ENCODE peak calls at places on chromosomes 3 and 15, in eight cellular contexts. P, M, K, I, Z, Y, N and R are unnamed samples.

GRCh38 chr3:175224051-175224450 is 364.9 kb downstream of the NAALADL2 start:
- DNase-seq in Y (no peak), P (no peak), Z (no peak), K (no peak), N (no peak), M (no peak), I (no peak), R (no peak)

GRCh38 chr15:90213123-90213817 is 12.1 kb downstream of the SEMA4B start:
- DNase-seq in K (peak; percentile 81), I (no peak), M (no peak), N (peak; percentile 83), P (no peak), Z (no peak), Y (no peak), R (no peak)

GRCh38 chr3:61805510-61806080 is 244.2 kb downstream of the PTPRG start:
- DNase-seq in K (no peak), P (no peak), I (no peak), Y (no peak), M (no peak), N (no peak), Z (no peak), R (no peak)

GRCh38 chr3:113685956-113686721 is 10.3 kb downstream of the USF3 start:
- DNase-seq in Z (no peak), P (peak; percentile 59), K (no peak), I (no peak), N (no peak), Y (peak; percentile 70), M (no peak), R (no peak)

GRCh38 chr15:38128389-38128788 is 124.2 kb upstream of the SPRED1 start:
- DNase-seq in N (no peak), M (no peak), Y (no peak), Z (no peak), K (no peak), I (no peak), P (no peak), R (no peak)

GRCh38 chr15:26311710-26312236 is 448.6 kb upstream of the ATP10A start:
- DNase-seq in N (no peak), Z (no peak), P (no peak), Y (no peak), M (no peak), I (no peak), K (no peak), R (no peak)

GRCh38 chr3:71345429-71346027 is 238.0 kb downstream of the FOXP1 start:
- DNase-seq in I (no peak), M (no peak), P (peak; percentile 28), K (no peak), Z (no peak), Y (no peak), N (no peak), R (no peak)

GRCh38 chr3:196097373-196098154 is 15.7 kb upstream of the TFRC start:
- DNase-seq in M (no peak), N (no peak), I (no peak), Z (no peak), Y (no peak), P (no peak), K (peak; percentile 16), R (no peak)

GRCh38 chr3:126570103-126570541 is 11.4 kb upstream of the C3orf22 start:
- DNase-seq in M (peak; percentile 28), Z (no peak), I (no peak), P (no peak), K (no peak), Y (no peak), N (no peak), R (no peak)

GRCh38 chr3:23175361-23176073 is 27.6 kb upstream of the UBE2E2 start:
- DNase-seq in P (no peak), Y (no peak), N (no peak), I (no peak), M (no peak), Z (no peak), K (no peak), R (no peak)

GRCh38 chr3:137588871-137589270 is 175.2 kb upstream of the SOX14 start:
- DNase-seq in K (no peak), M (no peak), I (no peak), P (no peak), Y (no peak), N (no peak), Z (no peak), R (no peak)

GRCh38 chr3:110123929-110124328 is 786.6 kb upstream of the DPPA4 start:
- DNase-seq in K (no peak), Y (no peak), Z (no peak), I (no peak), P (no peak), M (no peak), N (no peak), R (no peak)

GRCh38 chr3:63921741-63922482 is 9.7 kb upstream of the SCAANT1 start:
- DNase-seq in P (peak; percentile 91), I (no peak), K (no peak), Y (no peak), N (no peak), Z (no peak), M (no peak), R (no peak)

GRCh38 chr3:159762238-159762637 is 226.4 kb upstream of the IL12A start:
- DNase-seq in Y (no peak), P (no peak), K (no peak), Z (no peak), M (no peak), N (peak; percentile 83), I (no peak), R (no peak)

GRCh38 chr15:90031231-90031791 is 30.2 kb downstream of the ZNF710 start:
- DNase-seq in P (peak; percentile 82), Z (no peak), K (no peak), Y (peak; percentile 30), N (no peak), M (no peak), I (peak; percentile 25), R (no peak)

GRCh38 chr15:70376929-70377691 is 279.4 kb upstream of the TLE3 start:
- DNase-seq in Y (no peak), M (peak; percentile 61), Z (no peak), I (peak; percentile 39), K (peak; percentile 8), P (peak; percentile 70), N (no peak), R (no peak)

GRCh38 chr3:52188586-52189404 is 9.2 kb upstream of the ALAS1 start:
- DNase-seq in P (peak; percentile 91), Y (no peak), M (no peak), Z (no peak), N (no peak), K (no peak), I (no peak), R (no peak)

GRCh38 chr15:70853855-70854668 is at the start of gene LARP6:
- DNase-seq in N (peak; percentile 71), P (peak; percentile 20), K (no peak), Z (no peak), Y (peak; percentile 23), I (peak; percentile 66), M (peak; percentile 64), R (no peak)

GRCh38 chr15:52735231-52736089 is 54.7 kb downstream of the ONECUT1 start:
- DNase-seq in Z (no peak), K (peak; percentile 23), M (peak; percentile 79), P (peak; percentile 93), Y (peak; percentile 58), I (peak; percentile 84), N (peak; percentile 78), R (no peak)

GRCh38 chr3:157436583-157437300 is at the start of gene PTX3:
- DNase-seq in Y (peak; percentile 22), I (no peak), M (peak; percentile 6), P (peak; percentile 77), K (no peak), Z (no peak), N (no peak), R (no peak)

GRCh38 chr15:78033864-78034263 is 43.6 kb downstream of the TBC1D2B start:
- DNase-seq in M (no peak), Z (no peak), I (peak; percentile 61), N (no peak), Y (no peak), P (no peak), K (no peak), R (no peak)

GRCh38 chr3:52041118-52041847 is 15.1 kb downstream of the DUSP7 start:
- DNase-seq in P (peak; percentile 21), N (no peak), K (no peak), M (no peak), I (no peak), Z (no peak), Y (no peak), R (peak; percentile 82)

GRCh38 chr3:16279010-16279409 is 14.0 kb downstream of the OXNAD1 start:
- DNase-seq in P (no peak), I (no peak), N (no peak), Y (no peak), Z (no peak), M (no peak), K (no peak), R (no peak)